ENCODE peak calls at places on chromosomes 13 and 19, in seven cellular contexts. A is pancreas; L is uterus; R is CD8-positive, alpha-beta memory T cell; C is stomach; U is left lung; M is mesendoderm. Y is an unnamed sample.

GRCh38 chr13:45218689-45219088 is 17.8 kb upstream of the KCTD4 start:
- DNase-seq in A (no peak), L (no peak), R (no peak), C (no peak), U (no peak), M (no peak), Y (no peak)

GRCh38 chr13:75399168-75399878 is 82.6 kb downstream of the TBC1D4 start:
- DNase-seq in A (no peak), L (no peak), R (no peak), C (no peak), U (no peak), M (no peak), Y (no peak)

GRCh38 chr13:31914843-31915242 is 116.7 kb upstream of the FRY start:
- DNase-seq in A (no peak), L (no peak), R (no peak), C (no peak), U (no peak), M (peak; percentile 70), Y (no peak)

GRCh38 chr13:105363747-105364177 is 1171.7 kb downstream of the EFNB2 start:
- DNase-seq in A (no peak), L (no peak), R (no peak), C (no peak), U (no peak), M (no peak), Y (no peak)

GRCh38 chr13:110408286-110408685 is 101.2 kb downstream of the COL4A2 start:
- DNase-seq in A (no peak), L (no peak), R (no peak), C (no peak), U (no peak), M (no peak), Y (no peak)

GRCh38 chr13:47639716-47640447 is 361.2 kb downstream of the SUCLA2 start:
- DNase-seq in A (no peak), L (no peak), R (no peak), C (no peak), U (no peak), M (no peak), Y (no peak)

GRCh38 chr19:16330368-16330801 is 5.8 kb downstream of the KLF2 start:
- DNase-seq in A (peak; percentile 16), L (peak; percentile 54), R (peak; percentile 92), C (peak; percentile 88), U (peak; percentile 81), M (peak; percentile 27), Y (no peak)

GRCh38 chr13:93559718-93560117 is 333.1 kb downstream of the GPC6 start:
- DNase-seq in A (no peak), L (no peak), R (no peak), C (no peak), U (no peak), M (no peak), Y (no peak)

GRCh38 chr13:75550159-75550567 is 572 bp downstream of the UCHL3 start:
- DNase-seq in A (peak; percentile 11), L (peak; percentile 22), R (no peak), C (no peak), U (no peak), M (peak; percentile 40), Y (no peak)

GRCh38 chr19:35596366-35596999 is 10.5 kb downstream of the PMIS2 start:
- DNase-seq in A (no peak), L (no peak), R (no peak), C (no peak), U (no peak), M (peak; percentile 37), Y (no peak)

GRCh38 chr13:83753912-83754624 is 128.2 kb downstream of the SLITRK1 start:
- DNase-seq in A (no peak), L (no peak), R (no peak), C (no peak), U (no peak), M (no peak), Y (no peak)

GRCh38 chr13:43915451-43915850 is 35.7 kb downstream of the LACC1 start:
- DNase-seq in A (no peak), L (no peak), R (no peak), C (no peak), U (no peak), M (no peak), Y (no peak)

GRCh38 chr13:93942016-93942415 is 537.5 kb downstream of the DCT start:
- DNase-seq in A (no peak), L (no peak), R (no peak), C (no peak), U (no peak), M (no peak), Y (no peak)

GRCh38 chr13:23963947-23964346 is 66.6 kb upstream of the C1QTNF9B start:
- DNase-seq in A (no peak), L (no peak), R (no peak), C (no peak), U (no peak), M (no peak), Y (no peak)

GRCh38 chr19:19552811-19553210 is 14.7 kb downstream of the CILP2 start:
- DNase-seq in A (no peak), L (no peak), R (no peak), C (peak; percentile 52), U (no peak), M (peak; percentile 66), Y (no peak)

GRCh38 chr13:50340566-50341287 is 325.5 kb downstream of the KCNRG start:
- DNase-seq in A (no peak), L (peak; percentile 33), R (no peak), C (no peak), U (no peak), M (no peak), Y (no peak)

GRCh38 chr19:52690395-52691214 is 44.2 kb downstream of the ZNF611 start:
- DNase-seq in A (peak; percentile 89), L (peak; percentile 94), R (peak; percentile 94), C (peak; percentile 93), U (peak; percentile 97), M (peak; percentile 97), Y (peak; percentile 57)

GRCh38 chr13:111006508-111007031 is 91.7 kb upstream of the ANKRD10 start:
- DNase-seq in A (peak; percentile 90), L (peak; percentile 82), R (no peak), C (no peak), U (peak; percentile 87), M (peak; percentile 61), Y (peak; percentile 10)

DNA sequence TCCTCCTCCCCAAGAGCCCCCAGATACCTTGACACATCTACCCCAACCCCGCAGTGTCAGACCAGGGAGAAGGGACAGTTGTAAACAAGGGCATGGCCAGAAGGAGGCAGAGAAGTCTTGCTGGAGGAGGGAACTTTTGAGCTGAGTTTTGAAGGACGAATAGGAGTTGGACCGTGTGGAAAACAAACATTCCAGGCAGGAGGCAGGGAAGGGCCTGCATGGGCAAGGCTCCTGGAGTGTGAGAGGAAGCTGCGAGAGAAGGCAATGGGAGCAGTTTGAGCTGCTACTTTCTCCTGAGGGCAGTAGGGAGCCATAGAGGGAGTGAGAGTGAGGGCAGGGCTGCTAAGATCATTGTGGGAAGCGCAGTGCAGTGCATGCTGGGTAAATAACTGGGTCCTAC is 23.3 kb downstream of the IL12RB1 start:
- DNase-seq in A (no peak), L (no peak), R (no peak), C (no peak), U (no peak), M (peak; percentile 69), Y (no peak)
- H3K27ac ChIP-seq in A (no peak overlapping the region), L (no peak overlapping the region), R (no peak overlapping the region), C (no peak overlapping the region), U (no peak overlapping the region), M (no peak overlapping the region), Y (peak overlapping the region; percentile 64)

GRCh38 chr19:5923356-5923755 is 9.3 kb downstream of the CAPS start:
- DNase-seq in A (no peak), L (no peak), R (no peak), C (no peak), U (no peak), M (no peak), Y (no peak)

GRCh38 chr19:5926641-5927438 is 12.8 kb downstream of the CAPS start:
- DNase-seq in A (no peak), L (peak; percentile 81), R (no peak), C (no peak), U (no peak), M (peak; percentile 16), Y (no peak)

GRCh38 chr19:5927439-5927821 is 13.4 kb downstream of the CAPS start:
- DNase-seq in A (no peak), L (no peak), R (no peak), C (no peak), U (no peak), M (no peak), Y (no peak)

GRCh38 chr19:5929179-5929578 is 15.1 kb downstream of the CAPS start:
- DNase-seq in A (no peak), L (no peak), R (no peak), C (no peak), U (no peak), M (no peak), Y (no peak)

DNA sequence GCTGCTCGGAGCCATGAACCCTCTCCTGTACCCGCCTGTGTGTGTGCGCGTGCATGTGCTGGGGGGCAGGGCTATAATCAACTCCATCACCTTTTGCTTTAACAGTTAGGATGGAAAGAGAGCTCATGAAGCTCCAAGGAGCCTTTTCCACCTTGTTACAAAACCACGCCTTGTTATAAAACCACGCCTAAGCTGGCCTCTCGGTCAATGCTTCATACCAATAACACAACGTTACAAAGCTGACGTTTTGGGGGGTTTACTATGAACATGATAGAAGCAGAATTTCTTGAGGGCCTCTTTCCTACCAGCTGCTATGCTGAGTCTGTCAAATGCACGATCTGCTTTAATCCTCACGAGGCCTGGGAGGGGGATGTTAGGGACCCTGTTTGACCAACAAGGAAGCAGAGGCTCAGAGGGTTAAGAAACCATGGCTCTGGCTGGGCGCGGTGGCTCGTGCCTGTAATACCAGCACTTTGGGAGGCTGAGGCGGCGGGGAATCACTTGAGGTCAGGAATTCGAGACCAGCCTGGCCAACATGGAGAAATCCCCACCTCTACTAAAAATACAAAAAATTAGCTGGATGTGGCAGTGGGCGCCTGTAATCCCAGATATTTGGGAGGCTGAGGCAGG is 11.9 kb downstream of the CAPS start:
- DNase-seq in A (no peak), L (no peak), R (no peak), C (no peak), U (no peak), M (no peak), Y (no peak)
- H3K27ac ChIP-seq in A (no peak overlapping the region), L (peak overlapping the region; percentile 57), R (no peak overlapping the region), C (peak overlapping the region; percentile 78), U (no peak overlapping the region), M (no peak overlapping the region), Y (peak overlapping the region; percentile 33)

GRCh38 chr19:1040476-1041271 is 767 bp downstream of the ABCA7 start:
- DNase-seq in A (peak; percentile 90), L (peak; percentile 76), R (peak; percentile 87), C (peak; percentile 94), U (peak; percentile 93), M (peak; percentile 99), Y (peak; percentile 82)
- H3K27ac ChIP-seq in A (peak overlapping the region; percentile 43), L (no peak overlapping the region), R (peak overlapping the region; percentile 72), C (peak overlapping the region; percentile 84), U (peak overlapping the region; percentile 94), M (no peak overlapping the region), Y (no peak overlapping the region)

GRCh38 chr19:33505823-33506222 is 15.8 kb downstream of the PEPD start:
- DNase-seq in A (no peak), L (no peak), R (no peak), C (no peak), U (no peak), M (no peak), Y (no peak)

GRCh38 chr19:33508009-33508408 is 13.6 kb downstream of the PEPD start:
- DNase-seq in A (no peak), L (no peak), R (no peak), C (no peak), U (no peak), M (no peak), Y (no peak)

GRCh38 chr19:33507021-33507956 is 14.3 kb downstream of the PEPD start:
- DNase-seq in A (no peak), L (no peak), R (no peak), C (no peak), U (no peak), M (no peak), Y (no peak)

GRCh38 chr19:33505168-33505567 is 16.4 kb downstream of the PEPD start:
- DNase-seq in A (no peak), L (no peak), R (no peak), C (no peak), U (no peak), M (no peak), Y (no peak)

GRCh38 chr19:33506498-33506897 is 15.1 kb downstream of the PEPD start:
- DNase-seq in A (no peak), L (no peak), R (no peak), C (no peak), U (no peak), M (no peak), Y (no peak)
- H3K27ac ChIP-seq in A (no peak overlapping the region), L (no peak overlapping the region), R (no peak overlapping the region), C (no peak overlapping the region), U (no peak overlapping the region), M (no peak overlapping the region), Y (no peak overlapping the region)